ENCODE peak calls at places on chromosome 21, in five cellular contexts. One of them, this sample, is unnamed.

GRCh38 chr21:27519357-27519756 is 552.5 kb upstream of the ADAMTS5 start:
- DNase-seq in mesendoderm: no peak
- DNase-seq in IMR-90: peak; percentile 97
- DNase-seq in adipocyte: peak; percentile 68
- DNase-seq in fibroblast of lung: peak; percentile 91
- DNase-seq in this sample: peak; percentile 78

GRCh38 chr21:29829514-29830255 is 110.1 kb downstream of the GRIK1 start:
- DNase-seq in mesendoderm: no peak
- DNase-seq in IMR-90: no peak
- DNase-seq in adipocyte: peak; percentile 15
- DNase-seq in fibroblast of lung: peak; percentile 21
- DNase-seq in this sample: peak; percentile 22

GRCh38 chr21:25878334-25878733 is 143.6 kb downstream of the GABPA start:
- DNase-seq in mesendoderm: peak; percentile 54
- DNase-seq in IMR-90: peak; percentile 18
- DNase-seq in adipocyte: no peak
- DNase-seq in fibroblast of lung: no peak
- DNase-seq in this sample: peak; percentile 32

GRCh38 chr21:16536661-16537359 is 807.0 kb downstream of the USP25 start:
- DNase-seq in mesendoderm: no peak
- DNase-seq in IMR-90: peak; percentile 6
- DNase-seq in adipocyte: no peak
- DNase-seq in fibroblast of lung: peak; percentile 75
- DNase-seq in this sample: peak; percentile 62

GRCh38 chr21:27704567-27705166 is 737.8 kb upstream of the ADAMTS5 start:
- DNase-seq in mesendoderm: no peak
- DNase-seq in IMR-90: no peak
- DNase-seq in adipocyte: no peak
- DNase-seq in fibroblast of lung: no peak
- DNase-seq in this sample: no peak

GRCh38 chr21:32096411-32096810 is 182.4 kb downstream of the MIS18A start:
- DNase-seq in mesendoderm: peak; percentile 79
- DNase-seq in IMR-90: no peak
- DNase-seq in adipocyte: no peak
- DNase-seq in fibroblast of lung: no peak
- DNase-seq in this sample: no peak

GRCh38 chr21:31268090-31268489 is 76.0 kb downstream of the TIAM1 start:
- DNase-seq in mesendoderm: no peak
- DNase-seq in IMR-90: no peak
- DNase-seq in adipocyte: no peak
- DNase-seq in fibroblast of lung: no peak
- DNase-seq in this sample: no peak

GRCh38 chr21:28518620-28519019 is 474.1 kb downstream of the LTN1 start:
- DNase-seq in mesendoderm: no peak
- DNase-seq in IMR-90: peak; percentile 35
- DNase-seq in adipocyte: peak; percentile 16
- DNase-seq in fibroblast of lung: no peak
- DNase-seq in this sample: no peak

GRCh38 chr21:26842976-26843911 is 2.0 kb downstream of the ADAMTS1 start:
- DNase-seq in mesendoderm: peak; percentile 92
- DNase-seq in IMR-90: peak; percentile 96
- DNase-seq in adipocyte: peak; percentile 98
- DNase-seq in fibroblast of lung: peak; percentile 97
- DNase-seq in this sample: peak; percentile 91

GRCh38 chr21:46151989-46152938 is 3.1 kb downstream of the FTCD start:
- DNase-seq in mesendoderm: no peak
- DNase-seq in IMR-90: no peak
- DNase-seq in adipocyte: no peak
- DNase-seq in fibroblast of lung: no peak
- DNase-seq in this sample: no peak

GRCh38 chr21:46294647-46295176 is 8.6 kb downstream of the YBEY start:
- DNase-seq in mesendoderm: peak; percentile 31
- DNase-seq in IMR-90: peak; percentile 68
- DNase-seq in adipocyte: peak; percentile 54
- DNase-seq in fibroblast of lung: peak; percentile 37
- DNase-seq in this sample: peak; percentile 82

GRCh38 chr21:15732290-15732995 is 2.7 kb downstream of the USP25 start:
- DNase-seq in mesendoderm: no peak
- DNase-seq in IMR-90: peak; percentile 51
- DNase-seq in adipocyte: peak; percentile 24
- DNase-seq in fibroblast of lung: peak; percentile 65
- DNase-seq in this sample: no peak

GRCh38 chr21:15687208-15687607 is 42.6 kb upstream of the USP25 start:
- DNase-seq in mesendoderm: no peak
- DNase-seq in IMR-90: peak; percentile 74
- DNase-seq in adipocyte: no peak
- DNase-seq in fibroblast of lung: peak; percentile 50
- DNase-seq in this sample: peak; percentile 48

GRCh38 chr21:28229811-28230210 is 762.9 kb downstream of the LTN1 start:
- DNase-seq in mesendoderm: no peak
- DNase-seq in IMR-90: peak; percentile 93
- DNase-seq in adipocyte: peak; percentile 82
- DNase-seq in fibroblast of lung: peak; percentile 87
- DNase-seq in this sample: peak; percentile 67

GRCh38 chr21:34582506-34583150 is 32.3 kb downstream of the RCAN1 start:
- DNase-seq in mesendoderm: peak; percentile 72
- DNase-seq in IMR-90: peak; percentile 65
- DNase-seq in adipocyte: peak; percentile 76
- DNase-seq in fibroblast of lung: peak; percentile 73
- DNase-seq in this sample: peak; percentile 34

GRCh38 chr21:46675595-46676280 is 40.3 kb downstream of the PRMT2 start:
- DNase-seq in mesendoderm: no peak
- DNase-seq in IMR-90: peak; percentile 29
- DNase-seq in adipocyte: peak; percentile 51
- DNase-seq in fibroblast of lung: peak; percentile 39
- DNase-seq in this sample: no peak

GRCh38 chr21:16569679-16570078 is 839.9 kb downstream of the USP25 start:
- DNase-seq in mesendoderm: no peak
- DNase-seq in IMR-90: peak; percentile 39
- DNase-seq in adipocyte: no peak
- DNase-seq in fibroblast of lung: no peak
- DNase-seq in this sample: peak; percentile 78

GRCh38 chr21:42097860-42098259 is 26.7 kb downstream of the UMODL1 start:
- DNase-seq in mesendoderm: no peak
- DNase-seq in IMR-90: peak; percentile 99
- DNase-seq in adipocyte: peak; percentile 97
- DNase-seq in fibroblast of lung: peak; percentile 97
- DNase-seq in this sample: peak; percentile 98

GRCh38 chr21:29376556-29376955 is 77.8 kb downstream of the BACH1 start:
- DNase-seq in mesendoderm: peak; percentile 89
- DNase-seq in IMR-90: no peak
- DNase-seq in adipocyte: no peak
- DNase-seq in fibroblast of lung: peak; percentile 29
- DNase-seq in this sample: no peak

GRCh38 chr21:28444567-28444966 is 548.1 kb downstream of the LTN1 start:
- DNase-seq in mesendoderm: no peak
- DNase-seq in IMR-90: no peak
- DNase-seq in adipocyte: peak; percentile 47
- DNase-seq in fibroblast of lung: no peak
- DNase-seq in this sample: no peak

DNA sequence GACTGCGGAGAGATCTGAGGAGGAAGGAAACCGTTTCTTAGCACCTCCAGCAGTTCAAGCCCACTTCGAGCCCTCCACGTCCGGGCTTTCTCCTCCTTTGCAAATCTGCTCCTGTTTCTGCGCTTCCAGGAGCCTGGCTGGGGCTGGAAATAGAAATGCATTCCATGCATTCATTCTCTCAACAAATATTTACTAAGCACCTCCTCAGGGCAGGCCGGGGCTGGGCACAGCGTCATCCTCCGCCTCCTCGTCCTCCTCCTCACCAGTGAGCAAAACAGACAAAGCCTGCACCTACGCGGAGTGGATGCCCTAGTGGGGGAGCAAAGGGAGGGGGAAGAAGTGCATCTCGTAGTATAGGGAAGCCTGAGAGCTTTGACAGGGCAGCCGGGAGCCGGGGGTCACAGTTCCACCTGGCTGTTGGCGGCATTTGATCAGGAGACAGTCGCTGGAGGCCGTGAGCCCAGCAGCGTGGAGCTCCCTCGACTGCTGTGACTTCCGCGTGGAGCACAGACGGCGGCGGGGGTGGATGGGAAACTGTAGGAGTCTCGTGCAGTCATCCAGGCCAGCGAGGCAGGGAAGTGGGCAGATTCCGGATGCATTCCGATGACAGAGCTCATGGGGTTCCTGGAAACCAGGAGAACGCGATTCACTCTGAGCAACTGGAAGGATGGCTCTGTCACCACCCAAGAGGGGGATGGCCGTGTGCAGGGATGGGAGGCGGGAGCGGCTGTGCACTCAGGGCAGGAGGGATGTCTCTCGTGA is 93.4 kb downstream of the SIK1 start:
- DNase-seq in mesendoderm: peak; percentile 89
- DNase-seq in IMR-90: peak; percentile 96
- DNase-seq in adipocyte: peak; percentile 82
- DNase-seq in fibroblast of lung: peak; percentile 59
- DNase-seq in this sample: peak; percentile 90
- H3K9ac ChIP-seq in mesendoderm: peak overlapping the region; percentile 40
- H3K9ac ChIP-seq in IMR-90: peak overlapping the region; percentile 78
- H3K9ac ChIP-seq in adipocyte: peak overlapping the region; percentile 71
- H3K9ac ChIP-seq in fibroblast of lung: peak overlapping the region; percentile 70
- H3K9ac ChIP-seq in this sample: peak overlapping the region; percentile 82

GRCh38 chr21:36734367-36735200 is 35.7 kb downstream of the SIM2 start:
- DNase-seq in mesendoderm: no peak
- DNase-seq in IMR-90: no peak
- DNase-seq in adipocyte: no peak
- DNase-seq in fibroblast of lung: no peak
- DNase-seq in this sample: no peak
- H3K9ac ChIP-seq in mesendoderm: no peak overlapping the region
- H3K9ac ChIP-seq in IMR-90: no peak overlapping the region
- H3K9ac ChIP-seq in adipocyte: no peak overlapping the region
- H3K9ac ChIP-seq in fibroblast of lung: no peak overlapping the region
- H3K9ac ChIP-seq in this sample: no peak overlapping the region

GRCh38 chr21:33236013-33236686 is 6.4 kb downstream of the IFNAR2 start:
- DNase-seq in mesendoderm: no peak
- DNase-seq in IMR-90: no peak
- DNase-seq in adipocyte: no peak
- DNase-seq in fibroblast of lung: no peak
- DNase-seq in this sample: no peak
- H3K9ac ChIP-seq in mesendoderm: no peak overlapping the region
- H3K9ac ChIP-seq in IMR-90: no peak overlapping the region
- H3K9ac ChIP-seq in adipocyte: no peak overlapping the region
- H3K9ac ChIP-seq in fibroblast of lung: no peak overlapping the region
- H3K9ac ChIP-seq in this sample: no peak overlapping the region

GRCh38 chr21:40169971-40170370 is 302.7 kb downstream of the PCP4 start:
- DNase-seq in mesendoderm: no peak
- DNase-seq in IMR-90: no peak
- DNase-seq in adipocyte: no peak
- DNase-seq in fibroblast of lung: no peak
- DNase-seq in this sample: no peak
- H3K9ac ChIP-seq in mesendoderm: no peak overlapping the region
- H3K9ac ChIP-seq in IMR-90: no peak overlapping the region
- H3K9ac ChIP-seq in adipocyte: no peak overlapping the region
- H3K9ac ChIP-seq in fibroblast of lung: no peak overlapping the region
- H3K9ac ChIP-seq in this sample: no peak overlapping the region

DNA sequence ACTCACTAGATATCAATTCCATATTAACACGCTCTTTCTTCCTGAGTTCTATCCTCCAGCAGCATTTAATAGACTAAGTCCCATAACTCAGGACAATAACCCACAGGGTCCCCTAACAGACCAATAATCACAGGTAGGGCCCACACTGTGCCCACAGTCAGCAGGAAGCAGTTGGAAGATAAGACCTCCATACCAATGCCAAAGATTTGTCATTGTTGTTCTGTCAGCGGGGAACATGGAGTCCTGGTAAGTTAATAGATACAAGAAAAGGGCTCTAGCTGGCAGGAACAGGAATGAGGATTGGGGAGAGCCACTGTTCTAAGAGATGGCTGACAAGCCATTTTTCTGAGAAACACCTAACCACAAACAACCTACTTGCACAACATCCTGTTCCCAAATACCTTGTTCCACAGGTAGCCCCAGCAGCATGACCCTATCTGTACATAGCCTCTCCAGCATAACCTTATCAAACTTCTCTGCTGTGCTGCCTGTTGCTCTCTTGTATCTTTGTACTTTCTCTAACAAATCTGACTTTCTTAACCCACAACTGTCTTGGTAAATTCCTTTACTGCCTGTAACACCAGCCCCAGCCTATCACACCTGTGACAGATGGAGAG is 142.0 kb upstream of the KCNJ15 start:
- DNase-seq in mesendoderm: peak; percentile 28
- DNase-seq in IMR-90: no peak
- DNase-seq in adipocyte: no peak
- DNase-seq in fibroblast of lung: no peak
- DNase-seq in this sample: no peak
- H3K9ac ChIP-seq in mesendoderm: no peak overlapping the region
- H3K9ac ChIP-seq in IMR-90: no peak overlapping the region
- H3K9ac ChIP-seq in adipocyte: no peak overlapping the region
- H3K9ac ChIP-seq in fibroblast of lung: no peak overlapping the region
- H3K9ac ChIP-seq in this sample: no peak overlapping the region

GRCh38 chr21:45011426-45011825 is 63.0 kb upstream of the ADARB1 start:
- DNase-seq in mesendoderm: no peak
- DNase-seq in IMR-90: no peak
- DNase-seq in adipocyte: no peak
- DNase-seq in fibroblast of lung: no peak
- DNase-seq in this sample: no peak
- H3K9ac ChIP-seq in mesendoderm: no peak overlapping the region
- H3K9ac ChIP-seq in IMR-90: no peak overlapping the region
- H3K9ac ChIP-seq in adipocyte: no peak overlapping the region
- H3K9ac ChIP-seq in fibroblast of lung: no peak overlapping the region
- H3K9ac ChIP-seq in this sample: no peak overlapping the region

This sample was measured in astrocyte.